ENCODE peak calls at places on chromosomes 7 and 10, in seven cellular contexts. One of them, this sample, is unnamed.
A peak's percentile ranks its signal among the peaks of the same experiment; 100 is the strongest.

GRCh38 chr10:74593470-74593869 is 232.9 kb upstream of the KAT6B start:
- DNase-seq in stimulated activated CD4-positive, alpha-beta T cell treated with anti-CD3 and anti-CD28 coated beads, Interleukin-1b, Interleukin-23, amount 100 ng/mL, for 4 hours: no peak
- DNase-seq in sigmoid colon: peak; percentile 72
- DNase-seq in HEK293T: no peak
- DNase-seq in B cell: no peak
- DNase-seq in activated T-cell treated with anti-CD3 and anti-CD28 coated beads for 1 hour: no peak
- DNase-seq in lower leg skin: peak; percentile 33
- DNase-seq in this sample: no peak

GRCh38 chr10:116838143-116838725 is 11.1 kb upstream of the ENO4 start:
- DNase-seq in HEK293T: no peak
- DNase-seq in lower leg skin: no peak
- DNase-seq in sigmoid colon: no peak
- DNase-seq in stimulated activated CD4-positive, alpha-beta T cell treated with anti-CD3 and anti-CD28 coated beads, Interleukin-1b, Interleukin-23, amount 100 ng/mL, for 4 hours: no peak
- DNase-seq in activated T-cell treated with anti-CD3 and anti-CD28 coated beads for 1 hour: no peak
- DNase-seq in B cell: no peak
- DNase-seq in this sample: no peak

GRCh38 chr7:150879345-150879744 is 27.0 kb downstream of the AOC1 start:
- DNase-seq in sigmoid colon: no peak
- DNase-seq in stimulated activated CD4-positive, alpha-beta T cell treated with anti-CD3 and anti-CD28 coated beads, Interleukin-1b, Interleukin-23, amount 100 ng/mL, for 4 hours: no peak
- DNase-seq in B cell: no peak
- DNase-seq in activated T-cell treated with anti-CD3 and anti-CD28 coated beads for 1 hour: no peak
- DNase-seq in lower leg skin: no peak
- DNase-seq in HEK293T: peak; percentile 8
- DNase-seq in this sample: no peak

GRCh38 chr7:133796778-133797177 is 330.4 kb upstream of the LRGUK start:
- DNase-seq in sigmoid colon: no peak
- DNase-seq in lower leg skin: no peak
- DNase-seq in stimulated activated CD4-positive, alpha-beta T cell treated with anti-CD3 and anti-CD28 coated beads, Interleukin-1b, Interleukin-23, amount 100 ng/mL, for 4 hours: no peak
- DNase-seq in activated T-cell treated with anti-CD3 and anti-CD28 coated beads for 1 hour: no peak
- DNase-seq in B cell: no peak
- DNase-seq in HEK293T: no peak
- DNase-seq in this sample: no peak

GRCh38 chr7:2708547-2709310 is 20.7 kb downstream of the AMZ1 start:
- DNase-seq in lower leg skin: no peak
- DNase-seq in B cell: no peak
- DNase-seq in sigmoid colon: no peak
- DNase-seq in stimulated activated CD4-positive, alpha-beta T cell treated with anti-CD3 and anti-CD28 coated beads, Interleukin-1b, Interleukin-23, amount 100 ng/mL, for 4 hours: no peak
- DNase-seq in activated T-cell treated with anti-CD3 and anti-CD28 coated beads for 1 hour: no peak
- DNase-seq in HEK293T: no peak
- DNase-seq in this sample: no peak

GRCh38 chr10:51046668-51047067 is 27.6 kb upstream of the PRKG1 start:
- DNase-seq in sigmoid colon: no peak
- DNase-seq in HEK293T: no peak
- DNase-seq in lower leg skin: no peak
- DNase-seq in B cell: no peak
- DNase-seq in activated T-cell treated with anti-CD3 and anti-CD28 coated beads for 1 hour: no peak
- DNase-seq in stimulated activated CD4-positive, alpha-beta T cell treated with anti-CD3 and anti-CD28 coated beads, Interleukin-1b, Interleukin-23, amount 100 ng/mL, for 4 hours: no peak
- DNase-seq in this sample: no peak

GRCh38 chr7:107539824-107540223 is 23.9 kb downstream of the COG5 start:
- DNase-seq in lower leg skin: no peak
- DNase-seq in sigmoid colon: no peak
- DNase-seq in stimulated activated CD4-positive, alpha-beta T cell treated with anti-CD3 and anti-CD28 coated beads, Interleukin-1b, Interleukin-23, amount 100 ng/mL, for 4 hours: no peak
- DNase-seq in activated T-cell treated with anti-CD3 and anti-CD28 coated beads for 1 hour: no peak
- DNase-seq in HEK293T: no peak
- DNase-seq in B cell: no peak
- DNase-seq in this sample: no peak

GRCh38 chr10:120172371-120172770 is 279.8 kb downstream of the SEC23IP start:
- DNase-seq in activated T-cell treated with anti-CD3 and anti-CD28 coated beads for 1 hour: no peak
- DNase-seq in B cell: no peak
- DNase-seq in sigmoid colon: no peak
- DNase-seq in HEK293T: no peak
- DNase-seq in lower leg skin: no peak
- DNase-seq in stimulated activated CD4-positive, alpha-beta T cell treated with anti-CD3 and anti-CD28 coated beads, Interleukin-1b, Interleukin-23, amount 100 ng/mL, for 4 hours: no peak
- DNase-seq in this sample: no peak

GRCh38 chr7:47578581-47579270 is 3.2 kb downstream of the TNS3 start:
- DNase-seq in sigmoid colon: no peak
- DNase-seq in activated T-cell treated with anti-CD3 and anti-CD28 coated beads for 1 hour: no peak
- DNase-seq in lower leg skin: no peak
- DNase-seq in B cell: no peak
- DNase-seq in HEK293T: no peak
- DNase-seq in stimulated activated CD4-positive, alpha-beta T cell treated with anti-CD3 and anti-CD28 coated beads, Interleukin-1b, Interleukin-23, amount 100 ng/mL, for 4 hours: no peak
- DNase-seq in this sample: no peak

GRCh38 chr10:31133628-31134302 is 102.1 kb upstream of the ZNF438 start:
- DNase-seq in B cell: peak; percentile 85
- DNase-seq in sigmoid colon: peak; percentile 92
- DNase-seq in stimulated activated CD4-positive, alpha-beta T cell treated with anti-CD3 and anti-CD28 coated beads, Interleukin-1b, Interleukin-23, amount 100 ng/mL, for 4 hours: peak; percentile 59
- DNase-seq in HEK293T: peak; percentile 37
- DNase-seq in lower leg skin: peak; percentile 52
- DNase-seq in activated T-cell treated with anti-CD3 and anti-CD28 coated beads for 1 hour: peak; percentile 62
- DNase-seq in this sample: peak; percentile 49

GRCh38 chr7:17521437-17521836 is 223.0 kb downstream of the AHR start:
- DNase-seq in HEK293T: no peak
- DNase-seq in sigmoid colon: no peak
- DNase-seq in activated T-cell treated with anti-CD3 and anti-CD28 coated beads for 1 hour: no peak
- DNase-seq in lower leg skin: no peak
- DNase-seq in stimulated activated CD4-positive, alpha-beta T cell treated with anti-CD3 and anti-CD28 coated beads, Interleukin-1b, Interleukin-23, amount 100 ng/mL, for 4 hours: no peak
- DNase-seq in B cell: no peak
- DNase-seq in this sample: no peak

GRCh38 chr10:86359933-86360332 is 6.7 kb downstream of the GRID1 start:
- DNase-seq in activated T-cell treated with anti-CD3 and anti-CD28 coated beads for 1 hour: no peak
- DNase-seq in sigmoid colon: no peak
- DNase-seq in lower leg skin: no peak
- DNase-seq in stimulated activated CD4-positive, alpha-beta T cell treated with anti-CD3 and anti-CD28 coated beads, Interleukin-1b, Interleukin-23, amount 100 ng/mL, for 4 hours: no peak
- DNase-seq in B cell: no peak
- DNase-seq in HEK293T: no peak
- DNase-seq in this sample: no peak